ENCODE peak calls at places on chromosome 9, in six cellular contexts. One of them, this sample, is unnamed.

GRCh38 chr9:73782166-73782565 is 630.5 kb downstream of the ANXA1 start:
- DNase-seq in endothelial cell: no peak
- DNase-seq in GM23338: no peak
- DNase-seq in heart right ventricle: no peak
- DNase-seq in GM13977: no peak
- DNase-seq in lower leg skin: no peak
- DNase-seq in this sample: no peak

GRCh38 chr9:72383978-72384709 is 19.1 kb upstream of the ZFAND5 start:
- DNase-seq in endothelial cell: no peak
- DNase-seq in heart right ventricle: no peak
- DNase-seq in lower leg skin: no peak
- DNase-seq in GM23338: no peak
- DNase-seq in GM13977: no peak
- DNase-seq in this sample: no peak

GRCh38 chr9:133421615-133422542 is at the start of gene ADAMTS13:
- DNase-seq in endothelial cell: no peak
- DNase-seq in GM13977: peak; percentile 80
- DNase-seq in heart right ventricle: no peak
- DNase-seq in lower leg skin: no peak
- DNase-seq in GM23338: peak; percentile 81
- DNase-seq in this sample: no peak

GRCh38 chr9:3569529-3569928 is 43.7 kb upstream of the RFX3 start:
- DNase-seq in endothelial cell: no peak
- DNase-seq in GM23338: no peak
- DNase-seq in heart right ventricle: no peak
- DNase-seq in GM13977: no peak
- DNase-seq in lower leg skin: no peak
- DNase-seq in this sample: no peak

GRCh38 chr9:130490981-130491380 is 46.2 kb downstream of the ASS1 start:
- DNase-seq in lower leg skin: no peak
- DNase-seq in endothelial cell: no peak
- DNase-seq in GM13977: no peak
- DNase-seq in heart right ventricle: no peak
- DNase-seq in GM23338: no peak
- DNase-seq in this sample: no peak

GRCh38 chr9:132309056-132309455 is 45.7 kb downstream of the SETX start:
- DNase-seq in GM23338: no peak
- DNase-seq in heart right ventricle: no peak
- DNase-seq in lower leg skin: no peak
- DNase-seq in GM13977: no peak
- DNase-seq in endothelial cell: no peak
- DNase-seq in this sample: no peak

GRCh38 chr9:69044226-69045219 is 9.0 kb downstream of the FXN start:
- DNase-seq in GM13977: no peak
- DNase-seq in GM23338: peak; percentile 50
- DNase-seq in lower leg skin: peak; percentile 71
- DNase-seq in heart right ventricle: peak; percentile 30
- DNase-seq in endothelial cell: peak; percentile 15
- DNase-seq in this sample: no peak

GRCh38 chr9:97387936-97388684 is 23.8 kb upstream of the TDRD7 start:
- DNase-seq in heart right ventricle: no peak
- DNase-seq in GM23338: peak; percentile 43
- DNase-seq in GM13977: no peak
- DNase-seq in endothelial cell: no peak
- DNase-seq in lower leg skin: peak; percentile 57
- DNase-seq in this sample: no peak

GRCh38 chr9:12798066-12798770 is 23.4 kb downstream of the LURAP1L start:
- DNase-seq in endothelial cell: no peak
- DNase-seq in lower leg skin: no peak
- DNase-seq in GM13977: no peak
- DNase-seq in heart right ventricle: no peak
- DNase-seq in GM23338: no peak
- DNase-seq in this sample: no peak

GRCh38 chr9:33468215-33468730 is 5.5 kb downstream of the NOL6 start:
- DNase-seq in GM13977: no peak
- DNase-seq in endothelial cell: no peak
- DNase-seq in lower leg skin: no peak
- DNase-seq in heart right ventricle: no peak
- DNase-seq in GM23338: no peak
- DNase-seq in this sample: no peak

GRCh38 chr9:127162046-127162445 is 39.6 kb upstream of the ANGPTL2 start:
- DNase-seq in GM23338: no peak
- DNase-seq in endothelial cell: no peak
- DNase-seq in lower leg skin: no peak
- DNase-seq in GM13977: no peak
- DNase-seq in heart right ventricle: no peak
- DNase-seq in this sample: peak; percentile 49

GRCh38 chr9:18596920-18597319 is 123.0 kb downstream of the ADAMTSL1 start:
- DNase-seq in GM13977: no peak
- DNase-seq in lower leg skin: no peak
- DNase-seq in GM23338: no peak
- DNase-seq in endothelial cell: no peak
- DNase-seq in heart right ventricle: no peak
- DNase-seq in this sample: no peak

GRCh38 chr9:29511680-29512079 is 1938.4 kb upstream of the C9orf72 start:
- DNase-seq in endothelial cell: no peak
- DNase-seq in lower leg skin: no peak
- DNase-seq in heart right ventricle: no peak
- DNase-seq in GM23338: peak; percentile 56
- DNase-seq in GM13977: no peak
- DNase-seq in this sample: no peak

GRCh38 chr9:124774131-124774978 is 2.6 kb upstream of the OLFML2A start:
- DNase-seq in endothelial cell: peak; percentile 92
- DNase-seq in GM13977: peak; percentile 90
- DNase-seq in heart right ventricle: peak; percentile 86
- DNase-seq in lower leg skin: peak; percentile 96
- DNase-seq in GM23338: peak; percentile 92
- DNase-seq in this sample: peak; percentile 93

GRCh38 chr9:120532475-120532874 is 47.5 kb downstream of the CDK5RAP2 start:
- DNase-seq in heart right ventricle: no peak
- DNase-seq in GM13977: no peak
- DNase-seq in endothelial cell: no peak
- DNase-seq in lower leg skin: peak; percentile 94
- DNase-seq in GM23338: no peak
- DNase-seq in this sample: no peak

GRCh38 chr9:133143639-133144141 is 20.0 kb downstream of the GBGT1 start:
- DNase-seq in GM23338: no peak
- DNase-seq in GM13977: no peak
- DNase-seq in endothelial cell: no peak
- DNase-seq in lower leg skin: peak; percentile 84
- DNase-seq in heart right ventricle: no peak
- DNase-seq in this sample: no peak

GRCh38 chr9:127318651-127319167 is 54.1 kb downstream of the GARNL3 start:
- DNase-seq in lower leg skin: no peak
- DNase-seq in heart right ventricle: peak; percentile 27
- DNase-seq in GM13977: no peak
- DNase-seq in endothelial cell: no peak
- DNase-seq in GM23338: no peak
- DNase-seq in this sample: no peak

GRCh38 chr9:112762726-112763518 is 12.4 kb downstream of the SNX30 start:
- DNase-seq in GM13977: no peak
- DNase-seq in GM23338: no peak
- DNase-seq in heart right ventricle: no peak
- DNase-seq in lower leg skin: peak; percentile 52
- DNase-seq in endothelial cell: no peak
- DNase-seq in this sample: no peak
- TF ChIP-seq CTCF in GM13977: no peak
- TF ChIP-seq CTCF in GM23338: no peak
- TF ChIP-seq CTCF in heart right ventricle: no peak
- TF ChIP-seq CTCF in lower leg skin: no peak
- TF ChIP-seq CTCF in endothelial cell: no peak
- TF ChIP-seq CTCF in this sample: no peak

DNA sequence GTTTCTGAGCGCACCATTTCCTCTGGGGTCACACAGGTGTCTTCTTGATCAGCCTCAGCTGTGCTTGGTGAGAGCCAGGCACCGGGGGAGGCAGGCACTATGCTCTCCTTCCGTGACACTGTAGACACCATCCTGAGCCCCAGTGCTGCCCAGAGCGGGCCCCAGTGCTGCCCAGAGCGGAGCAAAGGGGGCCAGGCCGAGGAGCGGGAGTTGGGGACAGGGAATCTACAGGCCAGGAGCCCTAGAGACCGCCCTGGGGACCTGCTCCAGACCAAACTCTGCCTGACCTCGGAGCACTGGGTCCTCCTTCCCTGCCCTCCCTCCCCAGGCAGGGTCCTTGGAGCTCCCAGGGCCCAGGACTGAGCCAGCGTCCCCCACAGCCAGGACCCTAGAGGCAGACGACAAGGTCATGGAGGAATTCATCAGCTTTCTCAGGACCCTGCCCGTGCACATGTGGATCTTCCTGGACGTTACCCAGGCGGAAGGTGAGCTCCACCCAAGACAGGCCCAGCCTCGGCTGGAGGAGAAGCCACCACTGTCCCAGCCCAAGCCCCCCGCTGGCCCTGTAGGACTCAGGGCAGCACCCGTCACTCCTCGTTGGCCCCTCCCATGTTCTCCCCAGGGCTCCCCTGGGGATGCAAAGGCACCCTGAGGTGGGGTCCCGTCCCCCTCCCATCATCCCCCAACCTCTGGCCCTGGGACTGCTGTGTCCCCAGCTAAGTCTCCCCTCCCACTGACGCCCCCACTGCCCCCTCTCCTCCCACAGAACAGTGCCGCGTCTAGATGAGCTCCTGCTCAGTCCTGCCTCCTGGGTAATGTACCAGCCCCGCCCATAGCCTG is 30.2 kb downstream of the PAEP start:
- DNase-seq in GM23338: no peak
- DNase-seq in heart right ventricle: no peak
- DNase-seq in endothelial cell: no peak
- DNase-seq in GM13977: no peak
- DNase-seq in lower leg skin: no peak
- DNase-seq in this sample: no peak
- TF ChIP-seq CTCF in GM23338: no peak
- TF ChIP-seq CTCF in heart right ventricle: no peak
- TF ChIP-seq CTCF in endothelial cell: no peak
- TF ChIP-seq CTCF in GM13977: no peak
- TF ChIP-seq CTCF in lower leg skin: no peak
- TF ChIP-seq CTCF in this sample: no peak

GRCh38 chr9:28073278-28073677 is 500.0 kb upstream of the C9orf72 start:
- DNase-seq in GM13977: peak; percentile 7
- DNase-seq in lower leg skin: no peak
- DNase-seq in GM23338: peak; percentile 84
- DNase-seq in heart right ventricle: no peak
- DNase-seq in endothelial cell: peak; percentile 45
- DNase-seq in this sample: no peak
- TF ChIP-seq CTCF in GM13977: peak; percentile 46
- TF ChIP-seq CTCF in lower leg skin: no peak
- TF ChIP-seq CTCF in GM23338: peak; percentile 55
- TF ChIP-seq CTCF in heart right ventricle: peak; percentile 15
- TF ChIP-seq CTCF in endothelial cell: peak; percentile 66
- TF ChIP-seq CTCF in this sample: peak; percentile 68

DNA sequence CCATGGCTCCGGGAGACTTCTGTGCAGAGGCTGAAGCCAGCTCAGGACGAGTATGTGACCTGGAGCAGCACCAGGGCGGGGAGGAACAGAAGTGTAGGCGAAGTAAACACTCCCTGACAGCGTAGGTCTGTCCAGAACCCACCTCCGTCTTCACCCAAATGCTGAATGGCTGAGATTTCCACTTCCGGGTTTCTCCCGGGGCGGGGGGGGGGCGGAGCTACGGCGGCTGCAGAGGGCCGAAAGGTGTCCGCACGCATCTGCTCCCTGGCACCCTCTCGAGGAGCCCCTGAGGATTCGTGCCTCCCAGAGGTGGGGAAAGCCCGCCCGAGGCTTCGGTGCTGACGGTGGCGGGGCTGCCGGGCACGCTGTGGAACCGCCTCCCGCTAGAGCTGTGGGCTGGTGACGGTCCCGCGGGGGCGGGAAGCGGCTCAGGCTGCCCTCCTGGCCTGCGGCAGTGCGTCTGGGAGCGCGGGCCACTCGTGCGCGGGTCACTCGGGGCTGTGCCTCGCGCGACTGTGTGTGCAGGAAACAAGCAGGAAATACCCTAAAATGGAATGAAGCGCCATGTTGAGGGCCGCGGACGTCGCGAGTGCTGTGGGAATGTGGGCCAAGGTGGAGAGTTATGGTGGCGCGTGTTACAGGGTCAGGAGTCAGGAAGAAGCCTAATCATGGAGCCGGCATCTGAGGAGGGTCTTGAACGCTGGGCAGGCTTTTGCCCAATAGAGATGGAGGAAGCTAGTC is 1425.4 kb downstream of the FOXD4L5 start:
- DNase-seq in endothelial cell: no peak
- DNase-seq in lower leg skin: no peak
- DNase-seq in GM23338: no peak
- DNase-seq in heart right ventricle: peak; percentile 28
- DNase-seq in GM13977: no peak
- DNase-seq in this sample: peak; percentile 84
- TF ChIP-seq CTCF in endothelial cell: no peak
- TF ChIP-seq CTCF in lower leg skin: no peak
- TF ChIP-seq CTCF in GM23338: no peak
- TF ChIP-seq CTCF in heart right ventricle: no peak
- TF ChIP-seq CTCF in GM13977: no peak
- TF ChIP-seq CTCF in this sample: no peak

DNA sequence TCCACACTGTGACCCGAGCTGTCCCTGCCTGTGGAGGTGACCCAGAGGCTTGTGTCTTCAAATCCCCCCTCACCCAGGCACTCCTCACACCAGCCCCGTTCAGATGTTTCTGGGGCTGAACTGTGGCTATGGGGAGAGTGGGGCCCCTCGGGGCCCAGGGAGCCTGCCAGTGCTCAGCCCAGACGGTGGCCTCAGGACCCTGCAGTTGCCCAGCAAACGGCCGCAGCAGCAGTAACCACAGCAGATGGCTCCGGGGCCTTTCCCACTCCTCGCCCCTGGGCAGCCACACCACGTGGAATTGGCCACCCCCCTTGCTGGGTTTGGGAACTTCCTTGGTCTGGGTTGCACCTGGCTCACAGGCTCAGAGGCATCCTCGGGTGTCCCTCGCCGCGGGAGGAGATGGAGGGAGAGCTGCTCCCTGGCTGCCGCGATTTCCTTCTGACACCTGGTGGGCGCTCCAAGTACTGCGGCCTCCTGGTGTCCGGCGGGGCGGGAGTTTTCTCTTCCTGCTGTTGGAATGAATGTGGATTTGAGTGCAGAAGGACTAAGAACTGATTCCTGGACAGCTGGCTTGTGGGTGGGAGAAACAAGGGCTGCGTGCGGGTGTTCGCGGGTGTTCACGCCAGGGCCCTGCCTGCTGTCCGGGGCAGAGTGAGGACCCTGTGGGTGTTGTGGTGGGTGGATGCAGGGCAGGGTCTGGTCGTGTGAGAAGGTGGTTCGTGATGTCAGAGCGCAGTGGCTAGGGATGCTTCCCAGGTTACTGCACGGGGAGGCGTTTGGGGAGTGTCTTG is 97.5 kb downstream of the COL5A1 start:
- DNase-seq in heart right ventricle: peak; percentile 78
- DNase-seq in endothelial cell: peak; percentile 89
- DNase-seq in lower leg skin: peak; percentile 95
- DNase-seq in GM13977: no peak
- DNase-seq in GM23338: peak; percentile 85
- DNase-seq in this sample: peak; percentile 92
- TF ChIP-seq CTCF in heart right ventricle: peak; percentile 89
- TF ChIP-seq CTCF in endothelial cell: peak; percentile 95
- TF ChIP-seq CTCF in lower leg skin: no peak
- TF ChIP-seq CTCF in GM13977: peak; percentile 23
- TF ChIP-seq CTCF in GM23338: peak; percentile 76
- TF ChIP-seq CTCF in this sample: peak; percentile 88

This sample was measured in osteocyte.